ENCODE peak calls at places on chromosome 1, in four cellular contexts. One of them, this sample, is unnamed.

GRCh38 chr1:169886931-169887330 is 6.8 kb downstream of the SCYL3 start:
- DNase-seq in ELR: no peak
- DNase-seq in anterior cingulate cortex: no peak
- DNase-seq in C1 segment of cervical spinal cord: no peak
- DNase-seq in this sample: no peak

GRCh38 chr1:19325368-19325957 is 13.3 kb downstream of the SLC66A1 start:
- DNase-seq in ELR: no peak
- DNase-seq in anterior cingulate cortex: no peak
- DNase-seq in C1 segment of cervical spinal cord: no peak
- DNase-seq in this sample: no peak

GRCh38 chr1:220151454-220151853 is 57.5 kb downstream of the IARS2 start:
- DNase-seq in ELR: no peak
- DNase-seq in anterior cingulate cortex: peak
- DNase-seq in C1 segment of cervical spinal cord: no peak
- DNase-seq in this sample: peak

GRCh38 chr1:46675549-46676314 is 4.1 kb downstream of the TEX38 start:
- DNase-seq in ELR: no peak
- DNase-seq in anterior cingulate cortex: no peak
- DNase-seq in C1 segment of cervical spinal cord: no peak
- DNase-seq in this sample: no peak

GRCh38 chr1:115810609-115811008 is 30.3 kb downstream of the NHLH2 start:
- DNase-seq in ELR: no peak
- DNase-seq in anterior cingulate cortex: no peak
- DNase-seq in C1 segment of cervical spinal cord: no peak
- DNase-seq in this sample: no peak

GRCh38 chr1:228149341-228150020 is at the start of gene GJC2:
- DNase-seq in ELR: peak
- DNase-seq in anterior cingulate cortex: peak
- DNase-seq in C1 segment of cervical spinal cord: peak
- DNase-seq in this sample: peak

GRCh38 chr1:81682490-81682889 is 118.2 kb upstream of the ADGRL2 start:
- DNase-seq in ELR: peak
- DNase-seq in anterior cingulate cortex: no peak
- DNase-seq in C1 segment of cervical spinal cord: no peak
- DNase-seq in this sample: no peak

GRCh38 chr1:81509619-81510018 is 291.1 kb upstream of the ADGRL2 start:
- DNase-seq in ELR: no peak
- DNase-seq in anterior cingulate cortex: no peak
- DNase-seq in C1 segment of cervical spinal cord: no peak
- DNase-seq in this sample: no peak

This sample was measured in substantia nigra.